ENCODE peak calls at places on chromosomes 6 and 20, in nine cellular contexts. V, G, I, U, H, N, R, Y and E are unnamed samples.
A peak's percentile ranks its signal among the peaks of the same experiment; 100 is the strongest.

GRCh38 chr6:124742971-124743370 is 219.3 kb upstream of the RNF217 start:
- DNase-seq in V (no peak), G (no peak), I (no peak), U (no peak), H (no peak), N (no peak), R (no peak), Y (no peak), E (no peak)

GRCh38 chr6:12012231-12012565 is at the start of gene HIVEP1:
- DNase-seq in V (no peak), G (peak; percentile 49), I (peak; percentile 48), U (no peak), H (peak; percentile 22), N (peak; percentile 71), R (no peak), Y (no peak), E (no peak)

GRCh38 chr6:121504227-121504626 is 68.8 kb downstream of the GJA1 start:
- DNase-seq in V (no peak), G (no peak), I (no peak), U (no peak), H (no peak), N (no peak), R (no peak), Y (no peak), E (no peak)

GRCh38 chr20:44516491-44516890 is 5.4 kb downstream of the SERINC3 start:
- DNase-seq in V (no peak), G (no peak), I (no peak), U (no peak), H (no peak), N (no peak), R (peak; percentile 45), Y (no peak), E (no peak)

GRCh38 chr6:143536866-143537691 is 25.6 kb upstream of the FUCA2 start:
- DNase-seq in V (peak; percentile 75), G (peak; percentile 60), I (peak; percentile 65), U (peak; percentile 51), H (peak; percentile 44), N (peak; percentile 79), R (peak; percentile 47), Y (no peak), E (peak; percentile 60)

GRCh38 chr6:135972120-135972519 is 120.6 kb downstream of the PDE7B start:
- DNase-seq in V (no peak), G (no peak), I (no peak), U (no peak), H (no peak), N (no peak), R (no peak), Y (no peak), E (no peak)

GRCh38 chr6:89298680-89299450 is 16.2 kb downstream of the GABRR2 start:
- DNase-seq in V (no peak), G (no peak), I (no peak), U (peak; percentile 39), H (peak; percentile 93), N (no peak), R (no peak), Y (no peak), E (peak; percentile 65)

GRCh38 chr6:157845493-157846259 is 22.6 kb downstream of the SNX9 start:
- DNase-seq in V (no peak), G (no peak), I (no peak), U (no peak), H (no peak), N (no peak), R (no peak), Y (no peak), E (no peak)

GRCh38 chr6:48111575-48111974 is 578 bp upstream of the PTCHD4 start:
- DNase-seq in V (no peak), G (no peak), I (no peak), U (no peak), H (no peak), N (no peak), R (no peak), Y (no peak), E (no peak)

GRCh38 chr6:11500008-11500407 is 37.5 kb upstream of the TMEM170B start:
- DNase-seq in V (no peak), G (no peak), I (no peak), U (no peak), H (no peak), N (no peak), R (no peak), Y (no peak), E (no peak)

GRCh38 chr6:20192625-20193024 is 19.6 kb downstream of the MBOAT1 start:
- DNase-seq in V (no peak), G (no peak), I (peak; percentile 37), U (no peak), H (no peak), N (no peak), R (no peak), Y (no peak), E (no peak)

GRCh38 chr6:139765825-139766285 is 391.4 kb upstream of the CITED2 start:
- DNase-seq in V (no peak), G (no peak), I (no peak), U (no peak), H (no peak), N (no peak), R (no peak), Y (no peak), E (no peak)

GRCh38 chr6:32046450-32047083 is 8.4 kb downstream of the CYP21A2 start:
- DNase-seq in V (peak; percentile 60), G (peak; percentile 40), I (no peak), U (no peak), H (no peak), N (no peak), R (peak; percentile 67), Y (no peak), E (no peak)

GRCh38 chr6:137315081-137315480 is 95.9 kb upstream of the IFNGR1 start:
- DNase-seq in V (no peak), G (no peak), I (no peak), U (no peak), H (no peak), N (no peak), R (no peak), Y (no peak), E (no peak)

DNA sequence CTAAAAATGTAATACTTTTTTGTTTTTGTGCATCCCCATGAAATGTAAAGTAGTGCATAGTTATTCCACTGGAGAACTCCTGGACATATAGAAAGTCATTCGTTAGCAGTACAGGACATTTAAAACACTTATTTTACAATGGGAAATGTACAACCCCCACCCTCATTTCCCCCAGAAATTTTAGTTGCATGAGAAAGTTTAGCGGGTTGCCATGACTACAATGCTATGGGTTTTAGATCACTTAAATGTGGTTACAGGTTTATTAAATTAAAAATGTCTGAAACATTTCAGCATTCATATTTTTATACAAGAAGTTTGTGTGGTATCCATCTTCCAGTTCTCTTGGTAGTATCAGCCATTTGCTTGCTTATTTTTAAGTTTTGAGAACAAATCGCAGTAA is 54.9 kb upstream of the TRAF3IP2 start:
- DNase-seq in V (no peak), G (no peak), I (no peak), U (no peak), H (no peak), N (no peak), R (no peak), Y (no peak), E (no peak)
- H3K4me1 ChIP-seq in V (peaks cover 16% of the 10 kb centered on the region), G (peaks cover 55% of the 10 kb centered on the region), I (peaks cover 7% of the 10 kb centered on the region), U (no peaks in the 10 kb centered on the region), H (no peaks in the 10 kb centered on the region), N (peaks cover 45% of the 10 kb centered on the region), R (no peaks in the 10 kb centered on the region), Y (peaks cover 57% of the 10 kb centered on the region), E (no peaks in the 10 kb centered on the region)

GRCh38 chr6:9252784-9253183 is 817.4 kb upstream of the SLC35B3 start:
- DNase-seq in V (no peak), G (no peak), I (no peak), U (no peak), H (no peak), N (no peak), R (no peak), Y (no peak), E (no peak)

GRCh38 chr6:9254251-9254650 is 818.9 kb upstream of the SLC35B3 start:
- DNase-seq in V (no peak), G (no peak), I (no peak), U (no peak), H (no peak), N (no peak), R (no peak), Y (no peak), E (no peak)

GRCh38 chr6:9257215-9257614 is 821.9 kb upstream of the SLC35B3 start:
- DNase-seq in V (no peak), G (no peak), I (no peak), U (no peak), H (no peak), N (no peak), R (no peak), Y (no peak), E (no peak)
- H3K4me3 ChIP-seq in V (no peak overlapping the region), G (no peak overlapping the region), I (no peak overlapping the region), U (no peak overlapping the region), H (no peak overlapping the region), N (no peak overlapping the region), R (no peak overlapping the region), Y (no peak overlapping the region), E (no peak overlapping the region)

DNA sequence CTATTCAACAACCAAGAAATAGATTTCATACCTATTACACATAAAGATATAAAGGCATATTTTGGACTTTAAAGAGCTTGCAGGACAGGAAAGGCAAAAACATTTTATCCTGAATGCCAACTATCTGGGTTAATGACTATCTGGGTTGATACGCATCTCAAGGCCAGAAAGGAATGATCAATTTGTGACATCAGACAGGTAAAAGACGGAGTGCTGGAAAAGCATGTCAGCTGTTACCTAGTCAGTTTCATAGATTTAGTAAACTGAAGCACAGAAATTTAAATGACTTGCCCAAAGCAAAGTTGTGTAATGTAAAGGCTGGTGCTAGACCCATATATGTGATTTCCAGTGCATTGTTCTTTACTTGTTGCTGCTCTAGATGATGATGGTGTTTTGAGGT is 36.8 kb downstream of the HDAC2 start:
- DNase-seq in V (no peak), G (no peak), I (no peak), U (no peak), H (no peak), N (no peak), R (no peak), Y (no peak), E (no peak)
- H3K9me3 ChIP-seq in V (peaks cover 9% of the 10 kb centered on the region), G (peaks cover 20% of the 10 kb centered on the region), I (no peaks in the 10 kb centered on the region), U (no peaks in the 10 kb centered on the region), H (no peaks in the 10 kb centered on the region), N (peaks cover 11% of the 10 kb centered on the region), R (no peaks in the 10 kb centered on the region), Y (no peaks in the 10 kb centered on the region), E (no peaks in the 10 kb centered on the region)

GRCh38 chr20:21702001-21702400 is 3.5 kb upstream of the PAX1 start:
- DNase-seq in V (no peak), G (no peak), I (no peak), U (no peak), H (no peak), N (no peak), R (no peak), Y (no peak), E (no peak)

GRCh38 chr20:21699216-21699508 is 6.3 kb upstream of the PAX1 start:
- DNase-seq in V (no peak), G (no peak), I (no peak), U (no peak), H (no peak), N (no peak), R (no peak), Y (no peak), E (no peak)

GRCh38 chr20:21702553-21703467 is 2.7 kb upstream of the PAX1 start:
- DNase-seq in V (peak; percentile 35), G (peak; percentile 43), I (peak; percentile 76), U (no peak), H (peak; percentile 56), N (no peak), R (no peak), Y (no peak), E (no peak)

GRCh38 chr20:21701171-21701876 is 4.1 kb upstream of the PAX1 start:
- DNase-seq in V (no peak), G (no peak), I (no peak), U (no peak), H (no peak), N (no peak), R (no peak), Y (no peak), E (no peak)

GRCh38 chr20:21698494-21699215 is 6.8 kb upstream of the PAX1 start:
- DNase-seq in V (no peak), G (no peak), I (no peak), U (no peak), H (no peak), N (no peak), R (no peak), Y (no peak), E (no peak)
- H3K4me1 ChIP-seq in V (peaks cover 7% of the 10 kb centered on the region), G (peaks cover 17% of the 10 kb centered on the region), I (peaks cover 12% of the 10 kb centered on the region), U (no peaks in the 10 kb centered on the region), H (no peaks in the 10 kb centered on the region), N (no peaks in the 10 kb centered on the region), R (no peaks in the 10 kb centered on the region), Y (peaks cover 6% of the 10 kb centered on the region), E (no peaks in the 10 kb centered on the region)